ENCODE peak calls at places on chromosomes 4 and X, in six cellular contexts. Y is GM12878, M is HCT116, V is HepG2, J is K562, O is SK-N-SH. K is an unnamed sample.

GRCh38 chr4:78776729-78777555 is 792 bp downstream of the BMP2K start:
- DNase-seq in Y (no peak), M (peak), V (peak), J (peak), O (peak), K (peak)

GRCh38 chrX:153647461-153648357 is 706 bp downstream of the DUSP9 start:
- DNase-seq in Y (no peak), M (no peak), V (no peak), J (no peak), O (peak), K (no peak)

GRCh38 chr4:78650106-78651021 is 98.8 kb downstream of the ANXA3 start:
- DNase-seq in Y (no peak), M (no peak), V (no peak), J (peak), O (no peak), K (no peak)

GRCh38 chr4:149584703-149585102 is 230.9 kb downstream of the IQCM start:
- DNase-seq in Y (no peak), M (no peak), V (no peak), J (no peak), O (no peak), K (no peak)

GRCh38 chr4:182880387-182881356 is 36.5 kb downstream of the DCTD start:
- DNase-seq in Y (no peak), M (no peak), V (peak), J (no peak), O (no peak), K (no peak)

GRCh38 chr4:55681430-55681829 is 45.3 kb upstream of the NMU start:
- DNase-seq in Y (no peak), M (no peak), V (no peak), J (no peak), O (no peak), K (no peak)

GRCh38 chrX:21167028-21167427 is 207.2 kb upstream of the CNKSR2 start:
- DNase-seq in Y (no peak), M (no peak), V (no peak), J (no peak), O (no peak), K (no peak)

GRCh38 chrX:40996886-40997530 is 88.2 kb upstream of the USP9X start:
- DNase-seq in Y (no peak), M (peak), V (peak), J (peak), O (peak), K (peak)

GRCh38 chrX:65574356-65574755 is 39.8 kb upstream of the LAS1L start:
- DNase-seq in Y (no peak), M (no peak), V (no peak), J (no peak), O (no peak), K (no peak)

GRCh38 chrX:39513836-39514235 is 583.9 kb downstream of the BCOR start:
- DNase-seq in Y (no peak), M (no peak), V (no peak), J (peak), O (no peak), K (no peak)

GRCh38 chr4:94603170-94603747 is 151.5 kb downstream of the PDLIM5 start:
- DNase-seq in Y (no peak), M (no peak), V (no peak), J (peak), O (no peak), K (no peak)

GRCh38 chr4:109432676-109433075 is 939 bp upstream of the SEC24B start:
- DNase-seq in Y (no peak), M (no peak), V (no peak), J (peak), O (no peak), K (peak)

GRCh38 chr4:101953949-101954348 is 163.4 kb downstream of the BANK1 start:
- DNase-seq in Y (no peak), M (no peak), V (peak), J (no peak), O (no peak), K (peak)

GRCh38 chr4:61723492-61723891 is 523.4 kb downstream of the ADGRL3 start:
- DNase-seq in Y (no peak), M (no peak), V (no peak), J (no peak), O (no peak), K (no peak)

GRCh38 chrX:21926116-21926515 is 14.4 kb upstream of the SMS start:
- DNase-seq in Y (no peak), M (no peak), V (no peak), J (no peak), O (no peak), K (no peak)

GRCh38 chr4:98970386-98970785 is 25.1 kb upstream of the METAP1 start:
- DNase-seq in Y (no peak), M (no peak), V (no peak), J (no peak), O (no peak), K (no peak)
- TF ChIP-seq JUND in Y (no peak), M (no peak), V (no peak), J (no peak), O (no peak), K (no peak)

GRCh38 chr4:71229477-71230257 is 109.2 kb upstream of the SLC4A4 start:
- DNase-seq in Y (no peak), M (peak), V (peak), J (peak), O (peak), K (peak)
- TF ChIP-seq JUND in Y (no peak), M (no peak), V (no peak), J (no peak), O (no peak), K (no peak)

GRCh38 chrX:45849261-45849660 is 648.6 kb upstream of the DIPK2B start:
- DNase-seq in Y (no peak), M (peak), V (peak), J (peak), O (peak), K (no peak)
- TF ChIP-seq JUND in Y (no peak), M (no peak), V (no peak), J (no peak), O (peak), K (no peak)

DNA sequence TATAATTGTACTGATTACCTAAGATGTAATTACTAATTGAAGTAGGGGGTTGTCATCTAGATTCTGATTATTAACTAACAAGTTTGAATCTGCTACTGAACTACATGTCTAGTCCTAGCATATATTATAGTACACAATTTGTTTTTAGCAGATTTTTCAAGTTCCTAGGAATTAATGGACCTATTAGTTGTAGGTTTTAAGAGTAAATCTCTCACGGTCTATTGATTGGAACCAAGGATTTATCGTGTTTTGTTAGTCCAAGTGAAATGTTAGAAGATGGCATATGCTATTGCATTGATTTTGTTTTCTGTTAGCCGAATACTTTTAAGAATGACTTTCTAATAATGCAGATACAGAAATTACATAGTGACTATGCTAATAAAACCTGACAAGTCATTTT is 20.8 kb downstream of the PTPN13 start:
- DNase-seq in Y (no peak), M (no peak), V (no peak), J (no peak), O (no peak), K (no peak)
- TF ChIP-seq JUND in Y (no peak), M (no peak), V (no peak), J (no peak), O (no peak), K (no peak)

DNA sequence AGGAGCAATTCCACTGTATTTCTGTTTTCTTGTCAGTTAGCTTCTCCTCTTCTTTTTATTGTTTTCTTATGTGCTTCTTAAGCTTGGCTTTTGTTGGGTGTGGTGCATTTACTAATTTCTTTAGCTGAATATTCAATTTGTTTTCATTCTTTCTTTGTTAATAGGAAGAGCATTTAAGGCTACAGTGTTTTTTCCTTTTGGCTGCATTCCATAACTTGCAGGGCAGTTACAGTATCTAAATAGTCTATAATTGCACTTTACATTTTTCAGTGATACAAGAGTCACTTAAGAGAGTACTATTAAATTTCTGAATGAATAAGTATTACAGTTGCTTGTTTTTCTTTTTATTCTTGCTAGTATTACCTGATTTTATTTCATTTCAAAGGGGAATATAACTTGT is 181.1 kb downstream of the DKK2 start:
- DNase-seq in Y (no peak), M (no peak), V (no peak), J (no peak), O (no peak), K (no peak)
- TF ChIP-seq JUND in Y (no peak), M (no peak), V (no peak), J (no peak), O (no peak), K (no peak)

DNA sequence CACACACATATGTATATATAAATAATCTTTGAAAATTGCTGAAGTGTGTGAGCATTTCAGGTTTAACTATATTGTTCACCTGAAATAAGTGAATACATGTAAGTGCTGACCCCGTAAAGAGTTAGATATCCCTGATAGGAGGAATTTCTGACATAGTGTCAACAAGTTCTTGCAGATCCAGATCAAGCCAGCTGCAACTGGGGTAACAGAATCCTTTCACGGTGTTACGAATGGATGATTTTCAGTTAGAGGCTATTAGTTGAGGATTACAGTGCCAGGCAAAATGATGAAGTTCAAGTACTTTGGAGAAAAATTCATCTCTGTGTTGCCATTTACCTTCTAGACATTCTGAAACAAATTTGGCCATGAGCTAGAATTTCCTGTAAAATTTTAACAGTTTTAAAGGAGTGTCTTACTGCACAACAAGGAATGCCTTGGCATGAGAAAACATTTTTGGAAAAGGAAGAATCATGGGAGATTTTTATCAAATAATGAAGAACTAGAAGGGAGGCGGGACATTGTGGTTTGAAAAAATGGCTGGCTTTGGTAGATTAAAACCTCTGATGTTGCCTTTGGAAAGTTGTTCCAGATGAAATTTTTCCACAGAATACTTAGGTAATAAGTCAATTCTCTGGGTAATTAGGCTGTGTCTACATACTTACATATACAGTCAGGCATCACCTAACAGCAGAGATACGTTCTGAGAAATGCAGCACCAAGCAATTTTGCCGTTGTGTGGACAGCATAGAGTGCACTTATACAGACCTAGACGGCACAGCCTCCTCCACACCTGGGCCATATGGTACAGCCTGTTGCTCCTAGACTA is 84.4 kb upstream of the FAT1 start:
- DNase-seq in Y (no peak), M (no peak), V (no peak), J (no peak), O (no peak), K (no peak)
- TF ChIP-seq JUND in Y (no peak), M (no peak), V (no peak), J (no peak), O (no peak), K (peak)

GRCh38 chr4:20311863-20312262 is 60.2 kb downstream of the SLIT2 start:
- DNase-seq in Y (no peak), M (no peak), V (no peak), J (no peak), O (no peak), K (no peak)

GRCh38 chr4:20301161-20301560 is 49.5 kb downstream of the SLIT2 start:
- DNase-seq in Y (no peak), M (no peak), V (no peak), J (no peak), O (no peak), K (no peak)

GRCh38 chr4:20305976-20306375 is 54.3 kb downstream of the SLIT2 start:
- DNase-seq in Y (no peak), M (no peak), V (no peak), J (no peak), O (peak), K (no peak)
- TF ChIP-seq JUND in Y (no peak), M (no peak), V (no peak), J (no peak), O (no peak), K (no peak)

DNA sequence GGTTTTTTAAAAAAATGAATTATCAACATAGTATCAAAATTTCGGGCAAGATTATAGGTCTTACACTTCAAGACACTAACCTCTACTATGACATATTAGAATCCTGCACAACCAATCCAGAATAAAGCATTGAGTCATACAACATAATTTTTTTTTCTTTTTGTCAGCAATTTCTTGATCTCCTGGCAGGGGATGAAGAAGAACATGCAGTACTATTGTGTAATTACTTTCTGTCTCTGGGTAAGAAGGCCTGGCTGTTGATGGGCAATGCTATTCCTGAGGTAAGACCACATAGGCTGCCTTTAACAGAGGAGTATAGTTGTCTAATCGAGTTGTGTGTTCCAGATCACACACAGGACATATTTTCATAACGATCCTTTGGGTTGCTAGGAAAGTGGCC is 67.5 kb downstream of the FBXL5 start:
- DNase-seq in Y (no peak), M (no peak), V (no peak), J (no peak), O (no peak), K (no peak)
- TF ChIP-seq JUND in Y (no peak), M (no peak), V (no peak), J (no peak), O (no peak), K (no peak)

DNA sequence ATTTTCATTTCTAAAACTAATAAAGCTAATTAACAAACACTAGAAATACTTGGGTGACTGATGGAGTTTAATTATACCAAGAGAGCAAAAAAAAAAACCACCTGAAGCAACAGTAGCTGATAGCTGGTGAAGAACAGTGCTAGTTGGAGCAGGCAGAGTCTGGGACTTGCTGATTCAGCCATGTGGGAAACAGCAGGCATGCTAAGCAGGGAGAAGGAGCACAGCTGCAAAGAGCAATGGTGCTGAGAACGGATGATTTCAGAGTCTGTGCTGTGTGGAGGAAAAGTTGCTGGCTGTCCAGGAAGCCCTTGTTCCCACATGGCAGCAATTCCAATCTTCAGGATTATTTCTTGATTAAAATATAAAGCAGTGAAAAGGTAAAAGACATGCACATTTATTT is 68.8 kb downstream of the NPY1R start:
- DNase-seq in Y (no peak), M (no peak), V (no peak), J (no peak), O (no peak), K (no peak)
- TF ChIP-seq JUND in Y (no peak), M (no peak), V (no peak), J (no peak), O (no peak), K (no peak)

K was measured in T47D.